ENCODE peak calls at places on chromosomes 7 and 10, in nine cellular contexts. One of them, this sample, is unnamed.
A peak's percentile ranks its signal among the peaks of the same experiment; 100 is the strongest.

GRCh38 chr10:100364735-100365391 is 17.8 kb downstream of the SCD start:
- DNase-seq in prostate gland: peak; percentile 95
- DNase-seq in HCT116: peak; percentile 95
- DNase-seq in heart right ventricle: peak; percentile 79
- DNase-seq in HL-60: no peak
- DNase-seq in cardiac fibroblast: peak; percentile 88
- DNase-seq in esophagus squamous epithelium: no peak
- DNase-seq in brain microvascular endothelial cell: peak; percentile 60
- DNase-seq in spleen: no peak
- DNase-seq in this sample: no peak

GRCh38 chr10:5888352-5888751 is 1.3 kb downstream of the ANKRD16 start:
- DNase-seq in HCT116: no peak
- DNase-seq in spleen: peak; percentile 6
- DNase-seq in cardiac fibroblast: peak; percentile 44
- DNase-seq in HL-60: peak; percentile 26
- DNase-seq in brain microvascular endothelial cell: no peak
- DNase-seq in prostate gland: no peak
- DNase-seq in esophagus squamous epithelium: no peak
- DNase-seq in heart right ventricle: no peak
- DNase-seq in this sample: no peak

GRCh38 chr10:46234431-46235060 is 52.3 kb upstream of the ANTXRL start:
- DNase-seq in brain microvascular endothelial cell: no peak
- DNase-seq in HCT116: no peak
- DNase-seq in HL-60: no peak
- DNase-seq in cardiac fibroblast: no peak
- DNase-seq in prostate gland: no peak
- DNase-seq in spleen: peak; percentile 62
- DNase-seq in esophagus squamous epithelium: no peak
- DNase-seq in heart right ventricle: peak; percentile 2
- DNase-seq in this sample: no peak

GRCh38 chr10:106515206-106515790 is 649.2 kb downstream of the SORCS1 start:
- DNase-seq in esophagus squamous epithelium: no peak
- DNase-seq in HCT116: no peak
- DNase-seq in spleen: no peak
- DNase-seq in heart right ventricle: no peak
- DNase-seq in HL-60: no peak
- DNase-seq in cardiac fibroblast: no peak
- DNase-seq in brain microvascular endothelial cell: no peak
- DNase-seq in prostate gland: peak; percentile 8
- DNase-seq in this sample: no peak

GRCh38 chr7:143417734-143418378 is 9.2 kb upstream of the EPHA1 start:
- DNase-seq in heart right ventricle: no peak
- DNase-seq in brain microvascular endothelial cell: no peak
- DNase-seq in cardiac fibroblast: no peak
- DNase-seq in spleen: no peak
- DNase-seq in esophagus squamous epithelium: no peak
- DNase-seq in HL-60: no peak
- DNase-seq in HCT116: no peak
- DNase-seq in prostate gland: no peak
- DNase-seq in this sample: no peak

GRCh38 chr7:45882465-45882810 is 5.8 kb upstream of the IGFBP1 start:
- DNase-seq in HCT116: no peak
- DNase-seq in heart right ventricle: no peak
- DNase-seq in spleen: no peak
- DNase-seq in esophagus squamous epithelium: no peak
- DNase-seq in HL-60: no peak
- DNase-seq in cardiac fibroblast: no peak
- DNase-seq in brain microvascular endothelial cell: no peak
- DNase-seq in prostate gland: no peak
- DNase-seq in this sample: no peak

GRCh38 chr7:130673066-130673465 is 4.5 kb upstream of the COPG2 start:
- DNase-seq in prostate gland: no peak
- DNase-seq in spleen: no peak
- DNase-seq in HL-60: no peak
- DNase-seq in heart right ventricle: no peak
- DNase-seq in cardiac fibroblast: no peak
- DNase-seq in brain microvascular endothelial cell: no peak
- DNase-seq in esophagus squamous epithelium: no peak
- DNase-seq in HCT116: no peak
- DNase-seq in this sample: no peak

GRCh38 chr7:21617916-21618390 is 75.1 kb downstream of the DNAH11 start:
- DNase-seq in heart right ventricle: peak; percentile 51
- DNase-seq in HCT116: no peak
- DNase-seq in HL-60: no peak
- DNase-seq in brain microvascular endothelial cell: peak; percentile 81
- DNase-seq in esophagus squamous epithelium: no peak
- DNase-seq in spleen: no peak
- DNase-seq in cardiac fibroblast: peak; percentile 52
- DNase-seq in prostate gland: peak; percentile 75
- DNase-seq in this sample: no peak

GRCh38 chr7:27709137-27710075 is 30.6 kb upstream of the TAX1BP1 start:
- DNase-seq in cardiac fibroblast: peak; percentile 83
- DNase-seq in brain microvascular endothelial cell: peak; percentile 85
- DNase-seq in esophagus squamous epithelium: no peak
- DNase-seq in HL-60: no peak
- DNase-seq in spleen: no peak
- DNase-seq in heart right ventricle: no peak
- DNase-seq in HCT116: no peak
- DNase-seq in prostate gland: no peak
- DNase-seq in this sample: peak; percentile 23

GRCh38 chr7:123871998-123872867 is 27.3 kb downstream of the HYAL4 start:
- DNase-seq in prostate gland: peak; percentile 19
- DNase-seq in heart right ventricle: peak; percentile 15
- DNase-seq in brain microvascular endothelial cell: peak; percentile 56
- DNase-seq in esophagus squamous epithelium: no peak
- DNase-seq in HCT116: peak; percentile 51
- DNase-seq in spleen: peak; percentile 64
- DNase-seq in cardiac fibroblast: peak; percentile 73
- DNase-seq in HL-60: peak; percentile 13
- DNase-seq in this sample: no peak

GRCh38 chr7:94258856-94259255 is 135.8 kb upstream of the COL1A2 start:
- DNase-seq in esophagus squamous epithelium: no peak
- DNase-seq in prostate gland: no peak
- DNase-seq in brain microvascular endothelial cell: no peak
- DNase-seq in HCT116: no peak
- DNase-seq in spleen: no peak
- DNase-seq in cardiac fibroblast: no peak
- DNase-seq in heart right ventricle: no peak
- DNase-seq in HL-60: no peak
- DNase-seq in this sample: no peak

GRCh38 chr7:68688416-68689086 is 909.7 kb upstream of the AUTS2 start:
- DNase-seq in cardiac fibroblast: no peak
- DNase-seq in HL-60: no peak
- DNase-seq in esophagus squamous epithelium: no peak
- DNase-seq in prostate gland: no peak
- DNase-seq in HCT116: no peak
- DNase-seq in heart right ventricle: no peak
- DNase-seq in spleen: no peak
- DNase-seq in brain microvascular endothelial cell: no peak
- DNase-seq in this sample: no peak

GRCh38 chr7:36475371-36475770 is 85.7 kb downstream of the ANLN start:
- DNase-seq in heart right ventricle: no peak
- DNase-seq in HL-60: no peak
- DNase-seq in brain microvascular endothelial cell: no peak
- DNase-seq in esophagus squamous epithelium: no peak
- DNase-seq in cardiac fibroblast: no peak
- DNase-seq in spleen: no peak
- DNase-seq in prostate gland: no peak
- DNase-seq in HCT116: no peak
- DNase-seq in this sample: no peak

GRCh38 chr7:36475011-36475342 is 85.3 kb downstream of the ANLN start:
- DNase-seq in brain microvascular endothelial cell: no peak
- DNase-seq in esophagus squamous epithelium: no peak
- DNase-seq in HCT116: no peak
- DNase-seq in heart right ventricle: no peak
- DNase-seq in spleen: no peak
- DNase-seq in cardiac fibroblast: no peak
- DNase-seq in prostate gland: no peak
- DNase-seq in HL-60: no peak
- DNase-seq in this sample: no peak

GRCh38 chr7:36472141-36472729 is 82.6 kb downstream of the ANLN start:
- DNase-seq in prostate gland: no peak
- DNase-seq in brain microvascular endothelial cell: no peak
- DNase-seq in heart right ventricle: no peak
- DNase-seq in HCT116: no peak
- DNase-seq in HL-60: no peak
- DNase-seq in cardiac fibroblast: no peak
- DNase-seq in spleen: no peak
- DNase-seq in esophagus squamous epithelium: no peak
- DNase-seq in this sample: no peak

GRCh38 chr7:36474283-36475010 is 84.8 kb downstream of the ANLN start:
- DNase-seq in spleen: no peak
- DNase-seq in HCT116: no peak
- DNase-seq in heart right ventricle: no peak
- DNase-seq in cardiac fibroblast: peak; percentile 31
- DNase-seq in brain microvascular endothelial cell: peak; percentile 39
- DNase-seq in esophagus squamous epithelium: no peak
- DNase-seq in HL-60: no peak
- DNase-seq in prostate gland: no peak
- DNase-seq in this sample: no peak

DNA sequence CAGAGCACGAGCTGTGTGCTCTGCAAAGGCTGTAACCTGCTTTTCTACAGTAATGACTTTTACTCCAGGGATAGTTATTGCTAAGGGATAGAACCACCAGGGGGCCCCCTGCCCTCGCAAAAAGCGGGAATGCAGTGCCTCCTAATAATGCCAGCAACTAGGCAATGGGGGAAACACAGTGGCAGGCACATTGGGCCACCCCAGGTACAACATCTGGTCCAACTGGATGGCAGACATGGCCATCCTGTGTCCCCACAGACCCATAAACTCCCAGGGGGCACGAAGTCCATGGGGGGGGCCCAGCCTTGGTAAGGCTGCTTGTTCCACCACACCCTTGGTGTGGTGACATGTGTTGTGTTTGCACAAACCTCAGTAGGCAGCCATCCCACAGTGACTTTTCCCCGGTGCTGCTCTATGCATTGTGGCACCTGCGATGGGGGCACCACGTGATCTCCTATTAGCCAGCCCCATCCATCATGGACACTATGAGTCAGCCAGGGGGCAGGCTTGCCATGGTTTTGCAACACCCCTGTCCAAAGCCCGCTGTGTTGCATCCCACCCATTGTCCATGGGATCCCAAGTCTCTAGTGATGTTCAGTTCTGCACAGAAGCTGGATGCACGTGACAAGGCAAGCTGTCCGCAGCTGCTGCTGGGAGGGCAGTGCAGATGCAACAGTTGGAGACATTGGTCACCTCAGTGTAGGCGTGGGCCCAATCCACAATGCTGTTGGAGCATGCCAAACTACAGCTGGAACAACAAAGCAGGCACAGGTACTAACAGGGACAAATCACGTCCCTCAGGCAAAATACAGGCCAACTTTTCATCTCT is 84.0 kb downstream of the ANLN start:
- DNase-seq in HCT116: peak; percentile 31
- DNase-seq in brain microvascular endothelial cell: no peak
- DNase-seq in heart right ventricle: peak; percentile 16
- DNase-seq in prostate gland: no peak
- DNase-seq in spleen: no peak
- DNase-seq in cardiac fibroblast: peak; percentile 24
- DNase-seq in HL-60: peak; percentile 60
- DNase-seq in esophagus squamous epithelium: no peak
- DNase-seq in this sample: no peak
- TF ChIP-seq CTCF in HCT116: peak; percentile 84
- TF ChIP-seq CTCF in brain microvascular endothelial cell: peak; percentile 73
- TF ChIP-seq CTCF in heart right ventricle: peak; percentile 34
- TF ChIP-seq CTCF in prostate gland: no peak
- TF ChIP-seq CTCF in spleen: peak; percentile 44
- TF ChIP-seq CTCF in cardiac fibroblast: peak; percentile 57
- TF ChIP-seq CTCF in HL-60: peak; percentile 32
- TF ChIP-seq CTCF in esophagus squamous epithelium: peak; percentile 27
- TF ChIP-seq CTCF in this sample: peak; percentile 55

GRCh38 chr7:116227678-116228239 is 17.4 kb downstream of the TES start:
- DNase-seq in esophagus squamous epithelium: no peak
- DNase-seq in heart right ventricle: no peak
- DNase-seq in prostate gland: no peak
- DNase-seq in spleen: no peak
- DNase-seq in brain microvascular endothelial cell: peak; percentile 50
- DNase-seq in HCT116: no peak
- DNase-seq in cardiac fibroblast: peak; percentile 61
- DNase-seq in HL-60: no peak
- DNase-seq in this sample: peak; percentile 70
- H3K4me3 ChIP-seq in esophagus squamous epithelium: no peak overlapping the region
- H3K4me3 ChIP-seq in heart right ventricle: no peak overlapping the region
- H3K4me3 ChIP-seq in prostate gland: no peak overlapping the region
- H3K4me3 ChIP-seq in spleen: no peak overlapping the region
- H3K4me3 ChIP-seq in brain microvascular endothelial cell: no peak overlapping the region
- H3K4me3 ChIP-seq in HCT116: no peak overlapping the region
- H3K4me3 ChIP-seq in cardiac fibroblast: no peak overlapping the region
- H3K4me3 ChIP-seq in HL-60: no peak overlapping the region
- H3K4me3 ChIP-seq in this sample: no peak overlapping the region

GRCh38 chr10:33800986-33801385 is 466.5 kb upstream of the NRP1 start:
- DNase-seq in heart right ventricle: no peak
- DNase-seq in brain microvascular endothelial cell: no peak
- DNase-seq in prostate gland: no peak
- DNase-seq in HL-60: no peak
- DNase-seq in spleen: no peak
- DNase-seq in cardiac fibroblast: no peak
- DNase-seq in esophagus squamous epithelium: no peak
- DNase-seq in HCT116: no peak
- DNase-seq in this sample: no peak

GRCh38 chr10:33801705-33802104 is 467.2 kb upstream of the NRP1 start:
- DNase-seq in spleen: no peak
- DNase-seq in cardiac fibroblast: no peak
- DNase-seq in brain microvascular endothelial cell: peak; percentile 48
- DNase-seq in prostate gland: no peak
- DNase-seq in heart right ventricle: no peak
- DNase-seq in HCT116: peak; percentile 22
- DNase-seq in esophagus squamous epithelium: no peak
- DNase-seq in HL-60: no peak
- DNase-seq in this sample: no peak

GRCh38 chr10:33804534-33804933 is 470.1 kb upstream of the NRP1 start:
- DNase-seq in cardiac fibroblast: no peak
- DNase-seq in prostate gland: no peak
- DNase-seq in HCT116: no peak
- DNase-seq in spleen: no peak
- DNase-seq in HL-60: no peak
- DNase-seq in brain microvascular endothelial cell: no peak
- DNase-seq in esophagus squamous epithelium: no peak
- DNase-seq in heart right ventricle: no peak
- DNase-seq in this sample: no peak

GRCh38 chr10:33802566-33802965 is 468.1 kb upstream of the NRP1 start:
- DNase-seq in HCT116: no peak
- DNase-seq in cardiac fibroblast: no peak
- DNase-seq in prostate gland: no peak
- DNase-seq in brain microvascular endothelial cell: no peak
- DNase-seq in esophagus squamous epithelium: no peak
- DNase-seq in heart right ventricle: no peak
- DNase-seq in HL-60: no peak
- DNase-seq in spleen: no peak
- DNase-seq in this sample: no peak

GRCh38 chr10:33803248-33803647 is 468.8 kb upstream of the NRP1 start:
- DNase-seq in HL-60: no peak
- DNase-seq in prostate gland: no peak
- DNase-seq in brain microvascular endothelial cell: peak; percentile 83
- DNase-seq in HCT116: peak; percentile 46
- DNase-seq in cardiac fibroblast: peak; percentile 36
- DNase-seq in esophagus squamous epithelium: no peak
- DNase-seq in spleen: no peak
- DNase-seq in heart right ventricle: no peak
- DNase-seq in this sample: no peak
- TF ChIP-seq CTCF in HL-60: no peak
- TF ChIP-seq CTCF in prostate gland: no peak
- TF ChIP-seq CTCF in brain microvascular endothelial cell: no peak
- TF ChIP-seq CTCF in HCT116: no peak
- TF ChIP-seq CTCF in cardiac fibroblast: no peak
- TF ChIP-seq CTCF in esophagus squamous epithelium: no peak
- TF ChIP-seq CTCF in spleen: no peak
- TF ChIP-seq CTCF in heart right ventricle: no peak
- TF ChIP-seq CTCF in this sample: no peak

GRCh38 chr10:97676770-97677581 is 10.1 kb downstream of the AVPI1 start:
- DNase-seq in spleen: peak; percentile 81
- DNase-seq in HCT116: no peak
- DNase-seq in brain microvascular endothelial cell: no peak
- DNase-seq in prostate gland: no peak
- DNase-seq in cardiac fibroblast: peak; percentile 77
- DNase-seq in HL-60: peak; percentile 26
- DNase-seq in esophagus squamous epithelium: no peak
- DNase-seq in heart right ventricle: no peak
- DNase-seq in this sample: no peak
- H3K4me3 ChIP-seq in spleen: no peak overlapping the region
- H3K4me3 ChIP-seq in HCT116: no peak overlapping the region
- H3K4me3 ChIP-seq in brain microvascular endothelial cell: no peak overlapping the region
- H3K4me3 ChIP-seq in prostate gland: no peak overlapping the region
- H3K4me3 ChIP-seq in cardiac fibroblast: no peak overlapping the region
- H3K4me3 ChIP-seq in HL-60: no peak overlapping the region
- H3K4me3 ChIP-seq in esophagus squamous epithelium: no peak overlapping the region
- H3K4me3 ChIP-seq in heart right ventricle: no peak overlapping the region
- H3K4me3 ChIP-seq in this sample: no peak overlapping the region

This sample was measured in AG04449.